ENCODE peak calls at places on chromosomes 5 and 9, in seven cellular contexts. W, A, L, P, R, E and U are unnamed samples.

GRCh38 chr9:131528186-131528585 is 2.9 kb downstream of the UCK1 start:
- DNase-seq in W (no peak), A (no peak), L (no peak), P (no peak), R (no peak), E (no peak), U (no peak)

GRCh38 chr5:8857051-8857450 is 688.8 kb downstream of the SEMA5A start:
- DNase-seq in W (no peak), A (no peak), L (no peak), P (no peak), R (no peak), E (no peak), U (no peak)

GRCh38 chr5:127997131-127997775 is 86.3 kb upstream of the SLC12A2 start:
- DNase-seq in W (no peak), A (no peak), L (no peak), P (no peak), R (peak), E (peak), U (peak)

GRCh38 chr5:149060325-149060724 is 2.5 kb downstream of the SH3TC2 start:
- DNase-seq in W (no peak), A (no peak), L (no peak), P (no peak), R (no peak), E (no peak), U (peak)

GRCh38 chr9:116051528-116051927 is 102.1 kb upstream of the PAPPA start:
- DNase-seq in W (no peak), A (no peak), L (no peak), P (no peak), R (no peak), E (no peak), U (no peak)

GRCh38 chr5:64864171-64864570 is 95.4 kb downstream of the CWC27 start:
- DNase-seq in W (no peak), A (no peak), L (no peak), P (no peak), R (no peak), E (no peak), U (no peak)

GRCh38 chr5:122415481-122416120 is 103.6 kb downstream of the SNCAIP start:
- DNase-seq in W (peak), A (no peak), L (peak), P (no peak), R (peak), E (peak), U (peak)

GRCh38 chr9:98315551-98316060 is 60.2 kb upstream of the TBC1D2 start:
- DNase-seq in W (peak), A (peak), L (peak), P (peak), R (peak), E (peak), U (peak)

GRCh38 chr5:160637357-160637756 is 214.7 kb downstream of the ATP10B start:
- DNase-seq in W (no peak), A (no peak), L (no peak), P (no peak), R (no peak), E (no peak), U (no peak)

GRCh38 chr5:39072915-39073758 is 1.1 kb downstream of the RICTOR start:
- DNase-seq in W (peak), A (peak), L (peak), P (peak), R (peak), E (peak), U (peak)

GRCh38 chr5:67886761-67887160 is 328.8 kb upstream of the PIK3R1 start:
- DNase-seq in W (no peak), A (no peak), L (no peak), P (no peak), R (no peak), E (no peak), U (no peak)